ENCODE peak calls at places on chromosome 14, in seven cellular contexts. P is SW480, J is epithelial cell of esophagus, K is IMR-90, V is B cell, O is WTC11, R is thoracic aorta. S is an unnamed sample.

GRCh38 chr14:87712386-87713113 is 280.4 kb downstream of the GALC start:
- DNase-seq in K (no peak), V (no peak), O (no peak), J (no peak), R (no peak), P (no peak), S (peak; percentile 24)

GRCh38 chr14:96274122-96274910 is 18.3 kb downstream of the BDKRB1 start:
- DNase-seq in K (peak; percentile 97), O (no peak), V (no peak), J (no peak), R (no peak), P (no peak), S (no peak)

GRCh38 chr14:106442857-106443256 is 916.5 kb downstream of the TMEM121 start:
- DNase-seq in P (no peak), V (peak; percentile 57), R (no peak), O (no peak), J (no peak), K (no peak), S (no peak)

GRCh38 chr14:79820866-79821535 is 390.3 kb downstream of the DIO2 start:
- DNase-seq in O (no peak), J (no peak), R (no peak), K (no peak), P (peak; percentile 83), V (no peak), S (peak; percentile 43)

GRCh38 chr14:22644305-22644635 is at the start of gene OR6J1:
- DNase-seq in R (no peak), O (no peak), P (no peak), J (no peak), V (no peak), K (no peak), S (no peak)

GRCh38 chr14:23182372-23183014 is 967 bp downstream of the SLC7A8 start:
- DNase-seq in R (no peak), J (peak; percentile 33), O (peak; percentile 84), K (no peak), P (peak; percentile 52), V (peak; percentile 51), S (peak; percentile 88)

GRCh38 chr14:68627050-68627867 is 165.6 kb downstream of the ZFP36L1 start:
- DNase-seq in R (peak; percentile 43), O (no peak), P (peak; percentile 21), V (no peak), J (no peak), K (no peak), S (no peak)

GRCh38 chr14:36553650-36554260 is 28.7 kb downstream of the NKX2-8 start:
- DNase-seq in V (no peak), K (peak; percentile 51), P (peak; percentile 62), R (no peak), J (peak; percentile 60), O (no peak), S (peak; percentile 66)

GRCh38 chr14:91177073-91177796 is 63.4 kb downstream of the DGLUCY start:
- DNase-seq in V (peak; percentile 55), P (peak; percentile 69), R (no peak), O (peak; percentile 41), K (peak; percentile 70), J (peak; percentile 80), S (peak; percentile 69)

GRCh38 chr14:53325176-53325806 is 172.2 kb upstream of the DDHD1 start:
- DNase-seq in O (no peak), P (peak; percentile 18), V (no peak), R (no peak), K (peak; percentile 21), J (peak; percentile 24), S (peak; percentile 38)

GRCh38 chr14:92649934-92650545 is 98.4 kb downstream of the LGMN start:
- DNase-seq in O (no peak), K (peak; percentile 92), V (no peak), J (peak; percentile 89), P (no peak), R (peak; percentile 60), S (no peak)

GRCh38 chr14:104450811-104451401 is 128.7 kb upstream of the C14orf180 start:
- DNase-seq in K (no peak), V (no peak), P (no peak), O (no peak), J (no peak), R (no peak), S (no peak)

GRCh38 chr14:36857136-36857535 is 195.5 kb downstream of the PAX9 start:
- DNase-seq in P (no peak), K (no peak), J (no peak), V (no peak), R (no peak), O (peak; percentile 25), S (peak; percentile 7)

GRCh38 chr14:83632375-83632774 is 1897.6 kb upstream of the FLRT2 start:
- DNase-seq in R (no peak), O (no peak), V (no peak), K (no peak), P (no peak), J (no peak), S (peak; percentile 3)

GRCh38 chr14:20684662-20685456 is 499 bp downstream of the RNASE4 start:
- DNase-seq in P (peak; percentile 49), V (no peak), R (no peak), O (peak; percentile 29), K (peak; percentile 43), J (peak; percentile 45), S (peak; percentile 29)

GRCh38 chr14:29637406-29637805 is 290.2 kb downstream of the PRKD1 start:
- DNase-seq in P (no peak), V (no peak), O (no peak), J (no peak), R (no peak), K (peak; percentile 64), S (no peak)

GRCh38 chr14:22122227-22123187 is 448.9 kb upstream of the OR4E1 start:
- DNase-seq in J (peak; percentile 63), V (no peak), R (no peak), P (no peak), O (no peak), K (peak; percentile 5), S (peak; percentile 25)

GRCh38 chr14:25431211-25432076 is 381.5 kb upstream of the STXBP6 start:
- DNase-seq in V (no peak), R (no peak), O (peak; percentile 69), P (peak; percentile 36), K (no peak), J (peak; percentile 11), S (peak; percentile 58)

GRCh38 chr14:21215879-21216251 is 53.4 kb downstream of the HNRNPC start:
- DNase-seq in J (no peak), V (no peak), R (no peak), O (no peak), P (no peak), K (no peak), S (no peak)

GRCh38 chr14:54567634-54568561 is 970 bp downstream of the SAMD4A start:
- DNase-seq in R (no peak), K (no peak), V (peak; percentile 84), O (peak; percentile 72), J (peak; percentile 48), P (peak; percentile 33), S (peak; percentile 85)

GRCh38 chr14:76509291-76509690 is 133.4 kb downstream of the ESRRB start:
- DNase-seq in P (no peak), R (no peak), O (no peak), J (no peak), V (no peak), K (no peak), S (no peak)

GRCh38 chr14:65846469-65846868 is 433.9 kb downstream of the FUT8 start:
- DNase-seq in K (no peak), J (peak; percentile 20), P (no peak), V (no peak), R (no peak), O (no peak), S (no peak)

GRCh38 chr14:100587763-100588411 is 670 bp upstream of the BEGAIN start:
- DNase-seq in J (no peak), R (no peak), V (no peak), O (peak; percentile 10), K (no peak), P (no peak), S (no peak)

GRCh38 chr14:81164167-81164774 is 56.5 kb downstream of the GTF2A1 start:
- DNase-seq in K (peak; percentile 77), R (no peak), O (peak; percentile 84), V (no peak), J (peak; percentile 94), P (peak; percentile 86), S (peak; percentile 78)

GRCh38 chr14:76203086-76204001 is 51.6 kb downstream of the GPATCH2L start:
- DNase-seq in K (peak; percentile 100), R (no peak), J (peak; percentile 97), O (no peak), P (peak; percentile 46), V (no peak), S (no peak)

GRCh38 chr14:22158560-22158959 is 430.5 kb downstream of the DAD1 start:
- DNase-seq in K (no peak), P (no peak), O (no peak), J (no peak), V (no peak), R (no peak), S (no peak)

GRCh38 chr14:89391556-89391955 is 25.5 kb downstream of the FOXN3 start:
- DNase-seq in P (no peak), J (no peak), K (no peak), V (no peak), R (no peak), O (no peak), S (no peak)

GRCh38 chr14:102775855-102776760 is 1.1 kb upstream of the TRAF3 start:
- DNase-seq in V (no peak), O (no peak), R (no peak), J (peak; percentile 65), K (peak; percentile 80), P (peak; percentile 80), S (no peak)

GRCh38 chr14:90522585-90523191 is 125.9 kb downstream of the CALM1 start:
- DNase-seq in K (no peak), V (no peak), R (no peak), J (peak; percentile 16), P (peak; percentile 82), O (no peak), S (peak; percentile 61)

GRCh38 chr14:90453401-90453951 is 56.6 kb downstream of the CALM1 start:
- DNase-seq in P (no peak), V (no peak), O (no peak), J (no peak), R (no peak), K (no peak), S (no peak)

GRCh38 chr14:37697489-37698121 is 102.2 kb downstream of the TTC6 start:
- DNase-seq in V (no peak), O (no peak), K (peak; percentile 80), J (peak; percentile 59), P (no peak), R (no peak), S (no peak)

GRCh38 chr14:92417759-92418158 is 94.8 kb downstream of the SLC24A4 start:
- DNase-seq in O (no peak), K (no peak), P (no peak), R (no peak), V (no peak), J (no peak), S (no peak)

S was measured in neural progenitor cell.